ENCODE peak calls at places on chromosomes 6 and 20, in eight cellular contexts. R, H, N, U, Z, M, A and C are unnamed samples.

GRCh38 chr6:41605649-41606048 is 32.6 kb upstream of the MDFI start:
- DNase-seq in U (no peak), R (no peak), Z (no peak), H (no peak), N (no peak), M (no peak), A (no peak), C (no peak)

GRCh38 chr6:127366281-127367022 is 23.0 kb upstream of the ECHDC1 start:
- DNase-seq in U (peak; percentile 98), R (peak; percentile 24), H (peak; percentile 96), M (peak; percentile 89), A (no peak), Z (peak; percentile 87), N (no peak), C (peak; percentile 55)

GRCh38 chr6:108661430-108661829 is 100.7 kb downstream of the FOXO3 start:
- DNase-seq in A (no peak), H (peak; percentile 78), R (no peak), N (no peak), U (peak; percentile 82), Z (no peak), M (no peak), C (no peak)

GRCh38 chr6:109768485-109768884 is 77.4 kb downstream of the FIG4 start:
- DNase-seq in U (peak; percentile 66), M (no peak), A (no peak), H (peak; percentile 87), Z (no peak), R (no peak), N (no peak), C (no peak)

GRCh38 chr6:125611573-125612399 is 137.6 kb upstream of the HEY2 start:
- DNase-seq in A (no peak), R (peak; percentile 15), H (no peak), N (no peak), M (no peak), U (no peak), Z (peak; percentile 55), C (peak; percentile 63)

GRCh38 chr6:160428069-160428430 is 79.9 kb downstream of the SLC22A3 start:
- DNase-seq in A (no peak), N (no peak), Z (no peak), U (no peak), R (peak; percentile 71), M (no peak), H (no peak), C (no peak)

GRCh38 chr6:140346461-140346860 is 972.0 kb upstream of the CITED2 start:
- DNase-seq in R (no peak), U (peak; percentile 26), N (no peak), M (no peak), Z (peak; percentile 22), A (no peak), H (peak; percentile 31), C (no peak)

GRCh38 chr6:128152551-128152950 is 251.7 kb upstream of the THEMIS start:
- DNase-seq in R (no peak), N (no peak), U (no peak), A (no peak), M (no peak), H (no peak), Z (no peak), C (no peak)

GRCh38 chr6:163460307-163460782 is 45.8 kb downstream of the QKI start:
- DNase-seq in R (no peak), A (no peak), U (peak; percentile 42), Z (peak; percentile 71), H (peak; percentile 78), N (peak; percentile 57), M (peak; percentile 4), C (peak; percentile 58)

GRCh38 chr20:13058666-13059389 is 50.1 kb downstream of the SPTLC3 start:
- DNase-seq in H (no peak), Z (no peak), U (no peak), A (no peak), R (no peak), M (no peak), N (no peak), C (no peak)

GRCh38 chr6:110101885-110102284 is 77.6 kb downstream of the WASF1 start:
- DNase-seq in N (no peak), H (no peak), A (peak; percentile 73), Z (no peak), U (no peak), R (no peak), M (no peak), C (peak; percentile 70)

GRCh38 chr20:32447136-32448027 is 89.3 kb downstream of the ASXL1 start:
- DNase-seq in H (no peak), A (peak; percentile 69), M (no peak), R (no peak), U (no peak), N (no peak), Z (no peak), C (peak; percentile 31)

GRCh38 chr20:32445539-32446273 is 87.6 kb downstream of the ASXL1 start:
- DNase-seq in R (peak; percentile 43), A (no peak), H (no peak), U (no peak), Z (peak; percentile 41), N (no peak), M (no peak), C (peak; percentile 48)

GRCh38 chr20:32448306-32449056 is 90.3 kb downstream of the ASXL1 start:
- DNase-seq in R (no peak), U (no peak), N (no peak), M (no peak), H (peak; percentile 23), A (no peak), Z (no peak), C (peak; percentile 36)

GRCh38 chr20:32444474-32445220 is 86.5 kb downstream of the ASXL1 start:
- DNase-seq in H (no peak), N (no peak), M (no peak), A (no peak), U (no peak), R (no peak), Z (no peak), C (peak; percentile 35)

GRCh38 chr20:32446301-32447100 is 88.4 kb downstream of the ASXL1 start:
- DNase-seq in A (peak; percentile 67), U (no peak), M (no peak), N (no peak), H (no peak), R (no peak), Z (no peak), C (peak; percentile 42)
- H3K27ac ChIP-seq in A (no peak overlapping the region), U (no peak overlapping the region), M (no peak overlapping the region), N (no peak overlapping the region), H (no peak overlapping the region), R (no peak overlapping the region), Z (no peak overlapping the region), C (peak overlapping the region; percentile 61)

GRCh38 chr20:440148-440547 is 22.2 kb downstream of the TBC1D20 start:
- DNase-seq in R (no peak), N (no peak), A (no peak), M (no peak), H (no peak), U (no peak), Z (no peak), C (no peak)

GRCh38 chr20:438581-439469 is 23.5 kb downstream of the TBC1D20 start:
- DNase-seq in N (peak; percentile 70), R (no peak), H (no peak), M (no peak), A (peak; percentile 84), U (no peak), Z (no peak), C (no peak)

GRCh38 chr20:436476-436875 is 25.9 kb downstream of the TBC1D20 start:
- DNase-seq in M (no peak), A (no peak), R (no peak), N (no peak), Z (no peak), U (no peak), H (no peak), C (no peak)

GRCh38 chr20:435558-435957 is 26.8 kb downstream of the TBC1D20 start:
- DNase-seq in Z (no peak), A (no peak), U (no peak), R (no peak), M (no peak), N (no peak), H (no peak), C (no peak)

GRCh38 chr20:437787-438486 is 24.4 kb downstream of the TBC1D20 start:
- DNase-seq in H (no peak), Z (no peak), N (peak; percentile 5), M (no peak), R (no peak), U (no peak), A (no peak), C (no peak)
- H3K4me1 ChIP-seq in H (no peaks in the 10 kb centered on the region), Z (no peaks in the 10 kb centered on the region), N (peaks cover 58% of the 10 kb centered on the region), M (peaks cover 5% of the 10 kb centered on the region), R (no peaks in the 10 kb centered on the region), U (no peaks in the 10 kb centered on the region), A (peaks cover 64% of the 10 kb centered on the region), C (no peaks in the 10 kb centered on the region)

GRCh38 chr20:3800256-3800877 is 4.3 kb downstream of the CDC25B start:
- DNase-seq in H (no peak), Z (peak; percentile 81), M (no peak), R (no peak), A (no peak), N (no peak), U (no peak), C (peak; percentile 91)
- H3K27ac ChIP-seq in H (no peak overlapping the region), Z (peak overlapping the region; percentile 18), M (peak overlapping the region; percentile 98), R (no peak overlapping the region), A (no peak overlapping the region), N (peak overlapping the region; percentile 49), U (peak overlapping the region; percentile 13), C (peak overlapping the region; percentile 94)

GRCh38 chr20:8431538-8432434 is 299.7 kb downstream of the PLCB1 start:
- DNase-seq in N (no peak), A (no peak), U (no peak), R (peak; percentile 83), M (no peak), H (no peak), Z (peak; percentile 31), C (peak; percentile 66)

GRCh38 chr20:8432435-8433148 is 300.5 kb downstream of the PLCB1 start:
- DNase-seq in N (no peak), Z (peak; percentile 84), A (no peak), R (no peak), H (no peak), M (no peak), U (no peak), C (peak; percentile 49)

GRCh38 chr20:8435251-8436035 is 303.4 kb downstream of the PLCB1 start:
- DNase-seq in N (no peak), A (no peak), Z (no peak), H (no peak), U (no peak), R (no peak), M (no peak), C (no peak)

GRCh38 chr20:8433286-8433685 is 301.2 kb downstream of the PLCB1 start:
- DNase-seq in R (no peak), N (no peak), Z (peak; percentile 78), U (no peak), M (no peak), A (no peak), H (no peak), C (no peak)

DNA sequence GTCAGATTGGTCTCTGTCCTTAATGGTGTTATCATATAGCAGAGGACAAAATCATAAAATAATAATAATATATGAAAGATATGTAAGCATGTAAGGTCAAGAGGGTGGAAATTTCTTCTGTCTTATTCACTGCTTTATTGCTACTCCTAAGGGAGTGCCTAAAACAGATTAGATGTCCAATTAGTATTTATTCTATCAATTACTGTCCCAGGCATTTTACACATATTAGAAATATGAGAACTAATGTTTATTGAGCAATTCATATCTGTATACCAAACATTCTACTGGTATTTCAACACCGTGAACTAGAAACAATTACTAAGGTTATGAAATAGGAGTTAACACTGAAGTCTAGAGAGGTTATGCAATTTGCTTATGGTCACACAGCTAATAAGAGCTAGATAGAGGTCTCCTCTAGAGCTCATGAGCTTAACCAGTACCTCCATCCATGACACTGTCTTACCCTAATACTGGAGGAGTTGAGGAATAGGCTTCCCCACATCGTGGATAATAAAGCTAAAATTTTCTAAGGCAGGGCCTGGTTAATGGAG is 302.3 kb downstream of the PLCB1 start:
- DNase-seq in A (no peak), N (no peak), Z (no peak), M (no peak), R (no peak), H (peak; percentile 21), U (no peak), C (no peak)
- H3K4me1 ChIP-seq in A (peaks cover 48% of the 10 kb centered on the region), N (no peaks in the 10 kb centered on the region), Z (peaks cover 7% of the 10 kb centered on the region), M (no peaks in the 10 kb centered on the region), R (peaks cover 8% of the 10 kb centered on the region), H (no peaks in the 10 kb centered on the region), U (peaks cover 1% of the 10 kb centered on the region), C (peaks cover 8% of the 10 kb centered on the region)